ENCODE peak calls at places on chromosomes 2 and 18, in seven cellular contexts. K is psoas muscle; C is lower lobe of right lung; S is CD4-positive, alpha-beta memory T cell; L is brain microvascular endothelial cell; I is pancreas; T is Karpas-422. F is an unnamed sample.

GRCh38 chr2:166994588-166995336 is 106.5 kb downstream of the XIRP2 start:
- DNase-seq in L (no peak), S (no peak), T (no peak), C (no peak), I (no peak), K (no peak), F (no peak)

GRCh38 chr2:38075436-38076249 is at the start of gene CYP1B1:
- DNase-seq in I (peak; percentile 77), C (peak; percentile 71), T (no peak), L (no peak), K (peak; percentile 64), S (no peak), F (no peak)

GRCh38 chr2:184611221-184612085 is 13.1 kb downstream of the ZNF804A start:
- DNase-seq in L (peak; percentile 29), I (no peak), C (no peak), K (no peak), S (no peak), T (peak; percentile 79), F (no peak)

GRCh38 chr2:234334146-234334545 is 162.7 kb downstream of the ARL4C start:
- DNase-seq in C (no peak), K (no peak), L (peak; percentile 45), S (no peak), T (no peak), I (no peak), F (no peak)

GRCh38 chr2:216344206-216344957 is 27.9 kb downstream of the MARCHF4 start:
- DNase-seq in C (no peak), K (no peak), I (no peak), T (no peak), L (no peak), S (no peak), F (no peak)

GRCh38 chr2:231429152-231429551 is 33.6 kb downstream of the B3GNT7 start:
- DNase-seq in K (no peak), T (peak; percentile 55), L (no peak), I (no peak), S (no peak), C (no peak), F (no peak)

GRCh38 chr18:25055076-25055475 is 296.9 kb downstream of the ZNF521 start:
- DNase-seq in I (no peak), C (no peak), T (no peak), L (no peak), S (no peak), K (no peak), F (no peak)

GRCh38 chr2:159138642-159139182 is 147.8 kb downstream of the WDSUB1 start:
- DNase-seq in I (no peak), T (no peak), C (no peak), L (no peak), K (no peak), S (no peak), F (no peak)

DNA sequence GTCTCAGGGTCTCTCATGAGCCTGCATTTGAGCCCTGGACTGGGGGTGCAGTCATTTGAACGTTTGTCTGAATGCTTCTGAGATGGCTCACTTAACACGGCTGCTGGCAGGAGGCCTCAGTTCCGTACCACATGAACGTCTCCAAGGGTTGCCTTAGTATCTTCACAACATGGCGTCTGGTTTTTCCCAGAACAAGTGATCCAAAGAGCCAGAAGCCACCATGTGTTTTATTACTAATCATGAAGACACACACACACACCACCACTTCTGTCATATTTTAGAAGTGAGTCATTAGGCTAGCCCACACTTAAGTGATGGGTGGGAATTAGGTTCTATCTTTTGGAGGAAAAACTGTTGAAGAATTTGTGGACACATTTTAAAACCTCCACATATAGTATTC is 15.0 kb upstream of the MYO1B start:
- DNase-seq in S (no peak), I (no peak), L (peak; percentile 96), T (no peak), K (no peak), C (no peak), F (no peak)
- H3K27ac ChIP-seq in S (no peak overlapping the region), I (no peak overlapping the region), L (peak overlapping the region; percentile 65), T (no peak overlapping the region), K (no peak overlapping the region), C (no peak overlapping the region), F (no peak overlapping the region)

DNA sequence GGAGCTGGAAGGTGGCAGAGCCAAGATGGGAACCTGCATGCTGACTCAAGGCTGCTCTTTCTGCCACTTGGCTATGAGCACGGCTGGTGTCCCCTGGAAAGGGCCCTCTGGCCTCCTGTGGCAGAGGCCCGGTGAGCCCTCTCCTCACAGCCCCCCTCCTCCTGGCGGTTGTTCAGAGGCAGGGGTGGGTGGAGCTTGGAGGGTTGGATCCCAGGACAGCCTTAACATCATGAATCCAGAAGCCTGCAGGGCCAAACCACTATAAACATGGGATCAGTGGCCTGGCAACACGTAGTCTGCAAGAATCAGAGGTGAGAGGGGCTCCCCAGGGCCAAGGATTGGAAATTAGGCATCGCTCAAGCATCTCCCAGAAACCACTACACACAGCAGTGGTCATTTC is 48.5 kb upstream of the LOXHD1 start:
- DNase-seq in K (no peak), I (no peak), S (no peak), C (no peak), L (no peak), T (no peak), F (no peak)
- H3K27ac ChIP-seq in K (no peak overlapping the region), I (no peak overlapping the region), S (no peak overlapping the region), C (no peak overlapping the region), L (no peak overlapping the region), T (no peak overlapping the region), F (no peak overlapping the region)

DNA sequence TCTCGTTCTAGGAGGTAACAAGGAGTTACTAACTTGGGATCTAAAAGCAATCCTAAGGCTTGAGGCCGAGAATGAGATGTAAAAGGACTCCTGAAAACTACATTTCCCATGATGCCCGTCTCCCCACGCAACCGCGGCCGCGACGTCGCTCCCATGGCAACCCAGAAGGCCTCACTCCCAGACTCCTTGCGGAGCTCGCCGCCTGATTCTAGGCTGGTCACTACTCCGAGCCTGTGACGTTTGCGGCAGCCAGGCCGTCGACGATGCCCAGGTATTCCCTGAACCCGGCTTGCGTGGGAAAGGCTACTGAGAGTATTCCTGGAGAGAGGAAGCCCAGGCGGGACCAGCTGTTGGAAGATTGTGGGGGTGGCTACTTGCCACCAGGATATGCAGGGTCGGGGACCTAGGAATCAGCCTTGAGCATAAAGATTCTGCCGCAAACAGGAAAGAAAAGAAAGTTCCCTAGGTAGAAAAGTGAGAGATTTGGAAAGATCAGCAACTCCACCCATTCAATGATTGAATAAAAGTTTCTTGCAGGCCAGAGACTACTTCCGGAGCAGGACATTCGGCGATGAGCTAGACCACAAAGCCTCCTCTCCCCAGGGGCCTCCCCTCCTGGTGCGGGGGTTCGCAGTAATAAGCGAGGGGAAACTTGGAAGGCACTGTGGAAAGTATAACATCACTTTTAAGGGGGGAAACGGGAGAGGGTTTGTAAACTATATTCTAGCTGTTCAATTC is at the start of gene DYNC2LI1:
- DNase-seq in K (peak; percentile 95), S (peak; percentile 65), L (peak; percentile 89), C (peak; percentile 95), T (peak; percentile 94), I (peak; percentile 96), F (peak; percentile 85)
- H3K27ac ChIP-seq in K (peak within 1 kb of the TSS; percentile 80), S (peak within 1 kb of the TSS; percentile 53), L (peak within 1 kb of the TSS; percentile 86), C (peak within 1 kb of the TSS; percentile 87), T (no peak within 1 kb of the TSS), I (peak within 1 kb of the TSS; percentile 80), F (peak within 1 kb of the TSS; percentile 67)

GRCh38 chr2:160534249-160534648 is 40.6 kb upstream of the RBMS1 start:
- DNase-seq in C (no peak), L (no peak), S (no peak), K (no peak), T (no peak), I (no peak), F (no peak)

GRCh38 chr2:160532388-160532787 is 38.8 kb upstream of the RBMS1 start:
- DNase-seq in S (no peak), K (no peak), C (no peak), I (no peak), T (no peak), L (no peak), F (no peak)

GRCh38 chr2:160538115-160538514 is 44.5 kb upstream of the RBMS1 start:
- DNase-seq in K (no peak), T (no peak), C (no peak), L (no peak), S (no peak), I (no peak), F (no peak)

GRCh38 chr2:160534996-160535395 is 41.4 kb upstream of the RBMS1 start:
- DNase-seq in I (no peak), C (no peak), K (no peak), T (peak; percentile 55), S (no peak), L (no peak), F (no peak)

GRCh38 chr2:160533482-160533881 is 39.9 kb upstream of the RBMS1 start:
- DNase-seq in T (no peak), C (no peak), L (no peak), I (no peak), K (no peak), S (no peak), F (no peak)
- H3K27ac ChIP-seq in T (no peak overlapping the region), C (no peak overlapping the region), L (no peak overlapping the region), I (no peak overlapping the region), K (no peak overlapping the region), S (no peak overlapping the region), F (no peak overlapping the region)

GRCh38 chr2:241613018-241613780 is 23.8 kb downstream of the THAP4 start:
- DNase-seq in L (no peak), S (no peak), C (no peak), K (no peak), I (no peak), T (no peak), F (no peak)
- H3K27ac ChIP-seq in L (no peak overlapping the region), S (no peak overlapping the region), C (no peak overlapping the region), K (peak overlapping the region; percentile 28), I (no peak overlapping the region), T (no peak overlapping the region), F (no peak overlapping the region)

GRCh38 chr2:68800517-68800916 is 65.9 kb downstream of the ARHGAP25 start:
- DNase-seq in K (no peak), S (no peak), I (no peak), L (no peak), C (no peak), T (no peak), F (no peak)
- H3K27ac ChIP-seq in K (no peak overlapping the region), S (no peak overlapping the region), I (no peak overlapping the region), L (no peak overlapping the region), C (no peak overlapping the region), T (peak overlapping the region; percentile 51), F (no peak overlapping the region)

GRCh38 chr2:44324971-44325426 is 36.3 kb downstream of the PREPL start:
- DNase-seq in T (no peak), K (no peak), L (peak; percentile 10), C (no peak), I (no peak), S (no peak), F (no peak)
- H3K27ac ChIP-seq in T (no peak overlapping the region), K (no peak overlapping the region), L (no peak overlapping the region), C (no peak overlapping the region), I (no peak overlapping the region), S (no peak overlapping the region), F (no peak overlapping the region)

DNA sequence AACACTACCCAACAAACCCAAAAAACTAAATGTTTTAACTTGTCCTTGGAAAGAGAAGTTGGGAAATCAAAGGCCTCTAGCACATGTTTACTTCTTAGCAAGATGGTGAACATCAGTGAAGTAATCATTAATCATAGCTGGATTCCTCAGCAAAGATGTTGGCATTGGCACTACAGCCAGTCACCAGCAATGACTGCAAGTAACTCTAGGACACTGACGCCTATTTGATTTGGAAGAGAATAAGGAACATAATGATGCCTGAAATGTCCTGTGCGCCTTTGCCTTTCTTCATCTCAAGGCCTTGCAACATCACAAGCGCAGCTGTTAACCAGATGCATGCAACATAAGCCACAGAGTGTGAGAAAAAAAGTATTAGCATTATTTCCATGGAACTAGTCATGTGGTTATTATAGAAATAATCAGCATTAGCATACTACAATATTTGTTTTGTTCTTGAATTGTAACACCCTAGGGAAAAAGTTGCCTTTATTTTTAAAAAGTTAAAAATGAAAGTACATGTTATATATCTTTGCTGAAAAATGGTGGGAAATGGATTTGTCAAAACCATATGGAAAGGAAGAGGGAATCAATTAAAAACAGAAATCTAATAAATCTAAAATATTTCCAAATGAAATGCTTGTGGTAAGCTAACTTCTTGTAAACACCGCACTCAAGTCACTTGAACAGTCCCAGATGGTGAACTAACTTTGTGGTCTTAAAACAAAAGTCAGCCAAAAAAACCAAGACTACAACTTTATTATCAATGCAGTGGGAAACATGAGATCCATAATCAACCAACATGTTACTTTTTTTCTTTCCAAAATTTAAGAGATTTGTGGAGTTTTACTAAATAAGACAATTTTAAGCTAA is 55.6 kb downstream of the THADA start:
- DNase-seq in T (no peak), K (peak; percentile 77), C (peak; percentile 56), S (no peak), I (no peak), L (peak; percentile 35), F (no peak)
- H3K27ac ChIP-seq in T (no peak overlapping the region), K (peak overlapping the region; percentile 71), C (no peak overlapping the region), S (no peak overlapping the region), I (no peak overlapping the region), L (no peak overlapping the region), F (no peak overlapping the region)